ENCODE peak calls at places on chromosomes 5 and 9, in six cellular contexts. K is NCI-H1092, U is HFF-Myc, X is neural crest cell, H is NCI-H460, G is HS-5. O is an unnamed sample.

GRCh38 chr5:61441742-61442141 is 109.7 kb downstream of the ZSWIM6 start:
- DNase-seq in X (no peak), U (no peak), K (no peak), G (no peak), H (no peak), O (no peak)

GRCh38 chr5:83426855-83427254 is 44.7 kb upstream of the VCAN start:
- DNase-seq in U (no peak), G (no peak), K (no peak), X (no peak), H (no peak), O (no peak)

GRCh38 chr9:101601904-101602765 is 7.4 kb upstream of the PPP3R2 start:
- DNase-seq in G (no peak), U (no peak), H (peak; percentile 57), K (peak; percentile 63), X (peak; percentile 18), O (peak; percentile 63)

GRCh38 chr5:68710514-68710913 is 383.3 kb upstream of the SLC30A5 start:
- DNase-seq in U (no peak), G (no peak), K (no peak), H (no peak), X (no peak), O (no peak)

GRCh38 chr5:114418546-114419388 is 56.9 kb downstream of the KCNN2 start:
- DNase-seq in U (no peak), K (no peak), G (no peak), H (no peak), X (no peak), O (no peak)

GRCh38 chr5:165607026-165607425 is 2101.6 kb downstream of the MAT2B start:
- DNase-seq in H (no peak), U (no peak), K (no peak), X (no peak), G (no peak), O (no peak)

GRCh38 chr5:73983661-73984060 is 357.7 kb downstream of the ARHGEF28 start:
- DNase-seq in K (no peak), X (no peak), U (no peak), G (no peak), H (no peak), O (no peak)

GRCh38 chr5:96680759-96681158 is 18.6 kb downstream of the CAST start:
- DNase-seq in H (no peak), U (no peak), K (no peak), X (no peak), G (no peak), O (no peak)

GRCh38 chr9:8078641-8079140 is 279.1 kb upstream of the DMAC1 start:
- DNase-seq in X (no peak), U (no peak), G (no peak), H (no peak), K (no peak), O (no peak)

GRCh38 chr5:171907731-171908343 is 98.6 kb downstream of the FBXW11 start:
- DNase-seq in X (peak; percentile 65), U (peak; percentile 50), K (peak; percentile 28), G (peak; percentile 39), H (peak; percentile 62), O (peak; percentile 2)

GRCh38 chr5:160800375-160800774 is 51.6 kb downstream of the ATP10B start:
- DNase-seq in U (no peak), G (no peak), X (no peak), H (no peak), K (no peak), O (no peak)

GRCh38 chr9:27566118-27566517 is 7.2 kb downstream of the C9orf72 start:
- DNase-seq in G (no peak), K (no peak), U (no peak), X (no peak), H (no peak), O (no peak)

GRCh38 chr9:77018058-77019009 is 1.1 kb upstream of the FOXB2 start:
- DNase-seq in U (no peak), X (peak; percentile 29), H (no peak), K (no peak), G (no peak), O (no peak)

GRCh38 chr5:176820937-176821336 is 10.6 kb downstream of the UNC5A start:
- DNase-seq in X (no peak), H (no peak), U (no peak), K (no peak), G (no peak), O (no peak)

GRCh38 chr9:114155967-114156294 is 594 bp downstream of the COL27A1 start:
- DNase-seq in H (no peak), X (no peak), U (no peak), G (no peak), K (no peak), O (no peak)

GRCh38 chr5:106451998-106452397 is 1218.7 kb downstream of the EFNA5 start:
- DNase-seq in K (no peak), U (no peak), X (no peak), G (no peak), H (no peak), O (no peak)

GRCh38 chr5:58240286-58240685 is 219.6 kb downstream of the PLK2 start:
- DNase-seq in X (no peak), G (peak; percentile 81), K (no peak), H (peak; percentile 24), U (no peak), O (no peak)

GRCh38 chr5:10866913-10867312 is 105.9 kb upstream of the DAP start:
- DNase-seq in U (no peak), X (no peak), H (no peak), G (no peak), K (no peak), O (no peak)

GRCh38 chr5:123269851-123270250 is 153.4 kb downstream of the CEP120 start:
- DNase-seq in X (no peak), K (no peak), U (no peak), H (no peak), G (no peak), O (no peak)

GRCh38 chr5:157388148-157388547 is 71.9 kb upstream of the NIPAL4 start:
- DNase-seq in X (no peak), U (no peak), H (no peak), K (no peak), G (no peak), O (no peak)

GRCh38 chr5:124524552-124525232 is 221.7 kb downstream of the ZNF608 start:
- DNase-seq in U (no peak), H (no peak), G (no peak), X (no peak), K (no peak), O (no peak)

GRCh38 chr9:19876569-19877316 is 87.9 kb upstream of the SLC24A2 start:
- DNase-seq in G (peak; percentile 54), K (no peak), X (no peak), H (no peak), U (no peak), O (no peak)

GRCh38 chr5:140358738-140359310 is 1.2 kb upstream of the SLC4A9 start:
- DNase-seq in K (no peak), U (no peak), G (no peak), H (peak; percentile 20), X (no peak), O (no peak)

GRCh38 chr5:90548069-90548593 is 10.5 kb upstream of the ADGRV1 start:
- DNase-seq in X (no peak), U (no peak), G (no peak), H (peak; percentile 59), K (peak; percentile 64), O (peak; percentile 77)

GRCh38 chr5:41270423-41271251 is 57.3 kb upstream of the C6 start:
- DNase-seq in U (peak; percentile 35), X (peak; percentile 35), K (no peak), G (peak; percentile 64), H (peak; percentile 41), O (peak; percentile 6)

GRCh38 chr9:38057416-38058195 is 11.4 kb downstream of the SHB start:
- DNase-seq in U (no peak), H (no peak), X (no peak), G (no peak), K (peak; percentile 67), O (peak; percentile 62)

GRCh38 chr5:14229181-14229580 is 86.0 kb downstream of the TRIO start:
- DNase-seq in U (no peak), X (no peak), G (no peak), H (no peak), K (no peak), O (no peak)